ENCODE peak calls at places on chromosomes 13 and 19, in nine cellular contexts. N is fibroblast of mammary gland, M is WTC11, Y is astrocyte of the cerebellum, X is brain microvascular endothelial cell, L is foreskin fibroblast, C is mucosa of descending colon, T is lung, Z is heart right ventricle. V is an unnamed sample.

GRCh38 chr13:24050292-24050711 is 110.2 kb upstream of the SPATA13 start:
- DNase-seq in N (peak; percentile 81), M (no peak), Y (peak; percentile 54), X (peak; percentile 82), L (peak; percentile 71), C (no peak), T (peak; percentile 43), Z (peak; percentile 42), V (no peak)

GRCh38 chr13:38415233-38415632 is 65.6 kb downstream of the UFM1 start:
- DNase-seq in N (no peak), M (no peak), Y (no peak), X (no peak), L (no peak), C (no peak), T (no peak), Z (no peak), V (no peak)

GRCh38 chr13:44976949-44977583 is 12.2 kb downstream of the NUFIP1 start:
- DNase-seq in N (no peak), M (no peak), Y (no peak), X (no peak), L (no peak), C (no peak), T (no peak), Z (no peak), V (no peak)

GRCh38 chr13:45949161-45949560 is 97.6 kb upstream of the SIAH3 start:
- DNase-seq in N (no peak), M (no peak), Y (peak; percentile 71), X (no peak), L (no peak), C (no peak), T (no peak), Z (no peak), V (no peak)

GRCh38 chr19:58356236-58356970 is 3.1 kb upstream of the A1BG start:
- DNase-seq in N (peak; percentile 35), M (peak; percentile 27), Y (no peak), X (no peak), L (peak; percentile 37), C (no peak), T (no peak), Z (no peak), V (peak; percentile 15)

GRCh38 chr13:27928353-27928804 is 8.6 kb downstream of the PDX1 start:
- DNase-seq in N (no peak), M (peak; percentile 27), Y (no peak), X (no peak), L (no peak), C (no peak), T (no peak), Z (no peak), V (no peak)

GRCh38 chr19:12722566-12723382 is 958 bp downstream of the TNPO2 start:
- DNase-seq in N (peak; percentile 100), M (peak; percentile 96), Y (peak; percentile 99), X (peak; percentile 99), L (peak; percentile 98), C (peak; percentile 98), T (peak; percentile 98), Z (peak; percentile 93), V (peak; percentile 89)

GRCh38 chr13:75537401-75538365 is at the start of gene COMMD6:
- DNase-seq in N (peak; percentile 96), M (peak; percentile 92), Y (peak; percentile 58), X (peak; percentile 63), L (peak; percentile 84), C (peak; percentile 87), T (peak; percentile 74), Z (peak; percentile 80), V (peak; percentile 55)

GRCh38 chr19:19488875-19489690 is 26.3 kb downstream of the TSSK6 start:
- DNase-seq in N (peak; percentile 97), M (peak; percentile 90), Y (peak; percentile 82), X (peak; percentile 92), L (peak; percentile 97), C (peak; percentile 92), T (peak; percentile 87), Z (peak; percentile 61), V (peak; percentile 86)

GRCh38 chr19:48966541-48967345 is 1.6 kb downstream of the FTL start:
- DNase-seq in N (no peak), M (no peak), Y (no peak), X (no peak), L (peak; percentile 33), C (no peak), T (no peak), Z (no peak), V (no peak)

GRCh38 chr13:63389756-63390155 is 1974.1 kb upstream of the PCDH20 start:
- DNase-seq in N (no peak), M (no peak), Y (no peak), X (no peak), L (no peak), C (no peak), T (no peak), Z (no peak), V (no peak)

GRCh38 chr19:13623686-13624405 is 117.6 kb upstream of the CACNA1A start:
- DNase-seq in N (no peak), M (peak; percentile 14), Y (no peak), X (no peak), L (no peak), C (no peak), T (no peak), Z (no peak), V (no peak)

GRCh38 chr13:64362564-64362963 is 2867.6 kb downstream of the PCDH9 start:
- DNase-seq in N (no peak), M (no peak), Y (no peak), X (no peak), L (no peak), C (no peak), T (no peak), Z (no peak), V (no peak)

GRCh38 chr13:97226788-97227627 is 4.9 kb downstream of the MBNL2 start:
- DNase-seq in N (no peak), M (no peak), Y (no peak), X (no peak), L (no peak), C (peak; percentile 49), T (no peak), Z (no peak), V (no peak)

GRCh38 chr13:32581177-32581786 is 5.0 kb upstream of the PDS5B start:
- DNase-seq in N (peak; percentile 48), M (no peak), Y (no peak), X (no peak), L (no peak), C (no peak), T (no peak), Z (no peak), V (no peak)

GRCh38 chr19:35577918-35578317 is 8.1 kb upstream of the PMIS2 start:
- DNase-seq in N (no peak), M (no peak), Y (no peak), X (no peak), L (no peak), C (no peak), T (no peak), Z (no peak), V (no peak)

GRCh38 chr19:9148687-9149086 is 8.5 kb downstream of the ZNF317 start:
- DNase-seq in N (no peak), M (no peak), Y (no peak), X (no peak), L (no peak), C (no peak), T (no peak), Z (no peak), V (no peak)

GRCh38 chr19:55459551-55459949 is 1.9 kb downstream of the ISOC2 start:
- DNase-seq in N (no peak), M (no peak), Y (no peak), X (no peak), L (no peak), C (no peak), T (no peak), Z (no peak), V (no peak)

GRCh38 chr19:19602136-19602712 is 16.3 kb downstream of the PBX4 start:
- DNase-seq in N (no peak), M (no peak), Y (no peak), X (no peak), L (no peak), C (no peak), T (no peak), Z (no peak), V (peak; percentile 32)

GRCh38 chr19:54029930-54030490 is 33.7 kb downstream of the VSTM1 start:
- DNase-seq in N (peak; percentile 67), M (peak; percentile 86), Y (peak; percentile 34), X (peak; percentile 64), L (peak; percentile 51), C (no peak), T (peak; percentile 38), Z (peak; percentile 28), V (peak; percentile 31)

GRCh38 chr19:54035215-54036178 is 28.2 kb downstream of the VSTM1 start:
- DNase-seq in N (peak; percentile 94), M (no peak), Y (peak; percentile 58), X (peak; percentile 78), L (peak; percentile 89), C (no peak), T (no peak), Z (no peak), V (no peak)

GRCh38 chr19:54026656-54027055 is 35.2 kb downstream of the CACNG6 start:
- DNase-seq in N (no peak), M (no peak), Y (no peak), X (no peak), L (no peak), C (no peak), T (no peak), Z (no peak), V (no peak)

GRCh38 chr19:54030895-54031586 is 32.7 kb downstream of the VSTM1 start:
- DNase-seq in N (peak; percentile 47), M (no peak), Y (no peak), X (no peak), L (peak; percentile 41), C (no peak), T (no peak), Z (no peak), V (no peak)
- TF ChIP-seq CTCF in N (peak; percentile 69), M (peak; percentile 14), Y (peak; percentile 64), X (peak; percentile 75), L (peak; percentile 65), C (no peak), T (no peak), Z (peak; percentile 50), V (no peak)

GRCh38 chr19:18202759-18203407 is 959 bp downstream of the RAB3A start:
- DNase-seq in N (peak; percentile 15), M (peak; percentile 71), Y (no peak), X (no peak), L (no peak), C (peak; percentile 77), T (no peak), Z (peak; percentile 42), V (no peak)
- TF ChIP-seq CTCF in N (peak; percentile 12), M (no peak), Y (peak; percentile 21), X (peak; percentile 53), L (peak; percentile 22), C (no peak), T (no peak), Z (peak; percentile 46), V (peak; percentile 53)

GRCh38 chr19:2047076-2047448 is 4.0 kb downstream of the MKNK2 start:
- DNase-seq in N (no peak), M (no peak), Y (no peak), X (no peak), L (no peak), C (peak; percentile 54), T (no peak), Z (no peak), V (no peak)
- TF ChIP-seq CTCF in N (no peak), M (no peak), Y (no peak), X (no peak), L (no peak), C (no peak), T (no peak), Z (no peak), V (no peak)

GRCh38 chr13:112637017-112637801 is 49.3 kb upstream of the TUBGCP3 start:
- DNase-seq in N (no peak), M (no peak), Y (no peak), X (no peak), L (no peak), C (no peak), T (no peak), Z (no peak), V (no peak)
- TF ChIP-seq CTCF in N (no peak), M (no peak), Y (no peak), X (peak; percentile 11), L (no peak), C (no peak), T (no peak), Z (no peak), V (no peak)